ENCODE peak calls at places on chromosomes 5 and 9, in ten cellular contexts. F is psoas muscle; C is IMR-90; W is colonic mucosa; V is astrocyte of the spinal cord; T is fibroblast of lung; S is H7; B is fibroblast of mammary gland; R is choroid plexus epithelial cell; Q is CD8-positive, alpha-beta memory T cell. K is an unnamed sample.

GRCh38 chr5:73540192-73540591 is 25.2 kb downstream of the ANKRA2 start:
- DNase-seq in R (peak; percentile 58), C (peak; percentile 90), T (peak; percentile 94), V (peak; percentile 75), B (peak; percentile 72), S (no peak), W (no peak), F (no peak), Q (no peak), K (peak; percentile 97)

GRCh38 chr9:81690251-81690851 is 1.0 kb upstream of the TLE1 start:
- DNase-seq in V (no peak), B (peak; percentile 45), Q (no peak), S (peak; percentile 58), T (peak; percentile 41), W (peak; percentile 88), R (no peak), F (peak; percentile 30), C (peak; percentile 27), K (peak; percentile 87)

GRCh38 chr5:10250804-10251276 is 760 bp downstream of the CCT5 start:
- DNase-seq in R (peak; percentile 55), F (no peak), S (peak; percentile 42), T (peak; percentile 39), W (no peak), B (peak; percentile 40), V (peak; percentile 29), Q (no peak), C (peak; percentile 41), K (peak; percentile 31)

GRCh38 chr9:123544007-123544827 is 188.2 kb downstream of the CRB2 start:
- DNase-seq in T (peak; percentile 22), V (peak; percentile 45), B (peak; percentile 60), W (peak; percentile 32), C (peak; percentile 54), S (peak; percentile 58), Q (no peak), R (peak; percentile 71), F (no peak), K (peak; percentile 32)

GRCh38 chr9:104836235-104836634 is 72.3 kb downstream of the NIPSNAP3B start:
- DNase-seq in B (no peak), W (no peak), R (peak; percentile 18), C (peak; percentile 15), V (peak; percentile 18), S (no peak), F (no peak), T (peak; percentile 34), Q (no peak), K (peak; percentile 15)

GRCh38 chr9:127919253-127919815 is 2.5 kb upstream of the ST6GALNAC4 start:
- DNase-seq in S (no peak), T (peak; percentile 99), V (peak; percentile 98), W (peak; percentile 88), B (peak; percentile 100), C (peak; percentile 99), R (peak; percentile 98), Q (no peak), F (peak; percentile 94), K (peak; percentile 100)

GRCh38 chr5:125558466-125558865 is 812.0 kb upstream of the ZNF608 start:
- DNase-seq in B (no peak), W (no peak), R (peak; percentile 13), V (no peak), T (peak; percentile 62), Q (no peak), S (no peak), C (peak; percentile 33), F (no peak), K (peak; percentile 57)

GRCh38 chr5:56426658-56427057 is 193.5 kb upstream of the ANKRD55 start:
- DNase-seq in W (no peak), F (no peak), V (no peak), S (no peak), T (no peak), Q (no peak), B (no peak), R (no peak), C (no peak), K (no peak)

GRCh38 chr5:128537306-128537998 is 593 bp downstream of the FBN2 start:
- DNase-seq in C (peak; percentile 55), W (no peak), B (peak; percentile 66), Q (no peak), T (peak; percentile 64), V (peak; percentile 59), R (peak; percentile 78), S (peak; percentile 56), F (peak; percentile 31), K (peak; percentile 21)

GRCh38 chr9:14066815-14067214 is 247.1 kb downstream of the NFIB start:
- DNase-seq in T (no peak), F (no peak), S (no peak), C (no peak), W (no peak), B (no peak), Q (no peak), R (no peak), V (no peak), K (peak; percentile 55)

GRCh38 chr9:137016436-137016835 is 11.6 kb downstream of the ABCA2 start:
- DNase-seq in C (no peak), T (no peak), R (no peak), S (no peak), B (no peak), V (no peak), F (no peak), W (no peak), Q (no peak), K (no peak)

DNA sequence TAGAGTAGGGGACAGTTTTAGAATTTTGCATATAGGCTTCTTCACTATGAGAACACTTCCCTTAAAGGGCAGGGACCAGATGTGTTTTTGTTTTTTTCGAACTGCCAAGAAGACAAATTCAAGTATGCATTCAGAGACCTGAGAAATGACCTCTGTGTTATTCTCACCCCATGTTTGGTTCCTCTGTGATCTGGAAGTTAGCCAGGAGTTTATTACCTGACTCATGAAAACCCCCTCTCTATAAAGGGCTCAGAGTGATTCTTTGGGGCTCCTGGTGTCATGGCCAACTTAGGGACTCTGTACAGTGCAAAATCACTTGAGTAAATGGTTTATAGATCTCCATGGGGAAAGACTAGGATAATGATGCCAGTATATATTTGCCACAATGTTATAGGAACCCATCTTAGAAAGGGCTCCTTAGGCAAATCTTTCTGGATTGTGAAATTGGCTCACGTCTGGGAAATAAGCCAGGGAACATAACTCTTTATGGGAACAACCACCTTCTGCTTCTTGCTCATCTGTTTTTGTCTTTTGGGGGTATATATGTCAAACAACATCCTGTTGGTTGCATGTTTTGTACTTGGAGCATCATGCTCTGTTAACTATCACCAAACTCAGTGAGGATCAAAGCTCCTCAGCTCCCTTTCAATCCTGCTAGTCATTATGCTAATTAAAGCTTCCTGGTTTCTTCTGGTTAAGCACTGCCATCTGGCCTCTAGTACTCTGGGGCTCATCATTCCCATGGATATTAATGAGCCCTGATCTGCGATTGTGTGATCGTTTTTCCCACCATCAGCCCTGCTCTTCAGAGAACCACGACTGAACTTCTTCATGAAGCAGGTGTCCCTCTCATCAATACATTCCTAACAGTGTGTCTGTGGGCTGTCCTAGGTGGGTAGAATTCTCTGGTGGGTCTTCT is 173.4 kb upstream of the CDH12 start:
- DNase-seq in V (no peak), C (no peak), Q (no peak), B (peak; percentile 68), T (no peak), R (peak; percentile 65), F (no peak), W (no peak), S (no peak), K (no peak)
- H3K4me3 ChIP-seq in V (no peak overlapping the region), C (no peak overlapping the region), Q (no peak overlapping the region), B (no peak overlapping the region), T (no peak overlapping the region), R (no peak overlapping the region), F (no peak overlapping the region), W (no peak overlapping the region), S (no peak overlapping the region), K (no peak overlapping the region)

DNA sequence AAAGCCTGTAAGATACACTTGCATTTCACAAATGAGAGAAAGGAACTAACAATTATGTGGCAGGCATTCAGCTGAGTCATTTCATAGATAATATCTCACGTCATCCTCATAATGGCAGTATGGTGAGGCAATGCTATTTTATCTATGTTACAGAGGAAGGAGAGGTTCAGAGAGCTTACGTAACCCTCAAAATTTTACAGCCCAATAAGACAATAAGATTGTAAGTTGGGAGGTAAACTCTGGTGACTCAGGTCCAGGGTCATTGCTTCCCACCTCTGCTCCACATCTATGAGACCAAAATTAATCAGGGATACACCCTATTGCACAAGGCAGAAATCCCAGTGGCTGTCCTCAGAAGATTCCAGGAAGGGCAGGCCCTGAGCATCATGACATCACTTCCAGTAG is 309.7 kb downstream of the NSG2 start:
- DNase-seq in W (no peak), T (peak; percentile 97), R (peak; percentile 85), V (peak; percentile 54), S (no peak), B (peak; percentile 70), C (peak; percentile 66), Q (no peak), F (peak; percentile 23), K (peak; percentile 24)
- H3K4me3 ChIP-seq in W (no peak overlapping the region), T (no peak overlapping the region), R (no peak overlapping the region), V (no peak overlapping the region), S (no peak overlapping the region), B (no peak overlapping the region), C (no peak overlapping the region), Q (no peak overlapping the region), F (no peak overlapping the region), K (no peak overlapping the region)

DNA sequence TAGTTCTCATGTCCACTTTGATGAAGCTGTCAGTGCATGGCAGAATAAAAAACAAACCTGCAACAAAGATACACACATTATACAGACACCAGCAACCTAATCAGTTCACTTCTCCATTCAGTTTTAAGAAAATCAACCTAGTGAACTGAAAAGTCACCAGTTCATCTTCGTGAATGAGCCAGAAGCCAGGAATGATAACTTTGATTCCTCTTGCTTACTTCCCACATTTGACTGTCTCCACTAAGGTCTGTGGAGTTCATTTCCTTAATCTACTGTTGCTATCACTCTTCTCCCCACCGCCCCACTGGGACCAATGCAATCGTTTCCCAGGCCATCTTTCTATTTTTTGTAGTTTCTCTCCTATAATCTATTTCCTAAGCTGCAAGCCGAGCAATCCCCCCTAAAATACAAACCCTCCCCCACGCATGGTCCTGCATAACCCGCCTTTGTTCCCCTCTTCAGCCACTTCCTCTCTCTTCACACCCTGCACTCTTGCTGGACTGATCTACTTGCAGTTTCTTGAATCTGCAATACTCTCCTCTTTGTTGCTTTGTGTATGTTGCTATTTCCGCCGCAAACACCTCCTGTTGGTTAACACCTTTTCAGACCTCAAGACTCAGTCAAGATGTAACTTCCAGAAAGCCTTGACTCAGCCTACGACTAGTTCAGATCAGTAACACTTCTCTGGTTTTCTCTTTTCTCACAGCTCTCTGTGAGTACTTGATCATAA is 16.6 kb downstream of the STOM start:
- DNase-seq in T (no peak), V (no peak), B (no peak), Q (peak; percentile 86), W (no peak), C (no peak), F (no peak), S (no peak), R (no peak), K (no peak)
- H3K4me3 ChIP-seq in T (no peak overlapping the region), V (no peak overlapping the region), B (no peak overlapping the region), Q (peak overlapping the region; percentile 17), W (no peak overlapping the region), C (no peak overlapping the region), F (no peak overlapping the region), S (no peak overlapping the region), R (no peak overlapping the region), K (no peak overlapping the region)

DNA sequence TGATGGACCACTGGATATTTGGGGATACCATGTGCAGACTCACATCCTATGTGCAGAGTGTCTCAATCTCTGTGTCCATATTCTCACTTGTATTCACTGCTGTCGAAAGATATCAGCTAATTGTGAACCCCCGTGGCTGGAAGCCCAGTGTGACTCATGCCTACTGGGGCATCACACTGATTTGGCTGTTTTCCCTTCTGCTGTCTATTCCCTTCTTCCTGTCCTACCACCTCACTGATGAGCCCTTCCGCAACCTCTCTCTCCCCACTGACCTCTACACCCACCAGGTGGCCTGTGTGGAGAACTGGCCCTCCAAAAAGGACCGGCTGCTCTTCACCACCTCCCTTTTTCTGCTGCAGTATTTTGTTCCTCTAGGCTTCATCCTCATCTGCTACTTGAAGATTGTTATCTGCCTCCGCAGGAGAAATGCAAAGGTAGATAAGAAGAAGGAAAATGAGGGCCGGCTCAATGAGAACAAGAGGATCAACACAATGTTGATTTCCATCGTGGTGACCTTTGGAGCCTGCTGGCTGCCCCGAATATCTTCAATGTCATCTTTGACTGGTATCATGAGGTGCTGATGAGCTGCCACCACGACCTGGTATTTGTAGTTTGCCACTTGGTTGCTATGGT is 54.5 kb upstream of the HNRNPA0 start:
- DNase-seq in C (no peak), W (no peak), V (no peak), Q (no peak), S (no peak), F (no peak), R (peak; percentile 16), B (peak; percentile 21), T (peak; percentile 20), K (no peak)
- H3K4me3 ChIP-seq in C (no peak overlapping the region), W (no peak overlapping the region), V (no peak overlapping the region), Q (no peak overlapping the region), S (no peak overlapping the region), F (no peak overlapping the region), R (no peak overlapping the region), B (no peak overlapping the region), T (no peak overlapping the region), K (no peak overlapping the region)

K was measured in bronchial epithelial cell.